ENCODE peak calls at places on chromosomes 11 and 22, in nine cellular contexts. A is smooth muscle cell of the brain vasculature, F is posterior vena cava, M is HEK293T, S is body of pancreas, V is NCI-H69, I is mesenchymal stem cell, T is ELR, X is psoas muscle. D is an unnamed sample.

GRCh38 chr22:49632199-49633009 is 195.3 kb downstream of the BRD1 start:
- DNase-seq in A (peak), M (peak), F (no peak), T (peak), X (peak), V (peak), I (peak), S (peak), D (peak)

GRCh38 chr11:45752136-45752535 is 52.8 kb upstream of the SLC35C1 start:
- DNase-seq in I (no peak), T (no peak), M (no peak), A (no peak), F (no peak), V (no peak), S (no peak), X (no peak), D (no peak)

GRCh38 chr11:45593992-45594391 is 71.4 kb downstream of the CHST1 start:
- DNase-seq in S (no peak), M (peak), A (no peak), X (no peak), F (no peak), I (no peak), V (peak), T (peak), D (no peak)

GRCh38 chr11:85666687-85667086 is 1.8 kb upstream of the CREBZF start:
- DNase-seq in T (no peak), A (no peak), I (no peak), M (no peak), V (no peak), X (no peak), S (no peak), F (no peak), D (no peak)

GRCh38 chr11:106161775-106162174 is 84.3 kb downstream of the AASDHPPT start:
- DNase-seq in X (no peak), I (no peak), T (no peak), M (no peak), V (no peak), F (no peak), A (no peak), S (no peak), D (no peak)

GRCh38 chr11:19232910-19233503 is 7.7 kb downstream of the E2F8 start:
- DNase-seq in T (peak), S (no peak), I (peak), X (no peak), M (no peak), A (no peak), F (no peak), V (no peak), D (no peak)

GRCh38 chr11:122673706-122674105 is 18.2 kb downstream of the UBASH3B start:
- DNase-seq in A (no peak), F (no peak), S (no peak), T (no peak), V (no peak), I (peak), X (no peak), M (no peak), D (no peak)

GRCh38 chr22:48782326-48782725 is 1045.3 kb downstream of the BRD1 start:
- DNase-seq in S (no peak), V (no peak), F (peak), X (no peak), M (no peak), T (no peak), I (no peak), A (no peak), D (no peak)

GRCh38 chr11:106603971-106604370 is 414.3 kb downstream of the GUCY1A2 start:
- DNase-seq in V (no peak), M (no peak), S (no peak), X (no peak), A (no peak), I (no peak), T (no peak), F (no peak), D (no peak)

D was measured in left colon.